ENCODE peak calls at places on chromosomes 11 and 22, in nine cellular contexts. A, E, Z, H, V, X, R, C and P are unnamed samples.

GRCh38 chr11:75082601-75083216 is 14.0 kb downstream of the OR2AT4 start:
- DNase-seq in X (no peak), A (no peak), E (no peak), H (no peak), R (no peak), C (no peak), Z (no peak), V (no peak), P (no peak)

GRCh38 chr11:132895340-132895739 is 637.0 kb downstream of the OPCML start:
- DNase-seq in C (no peak), A (no peak), E (no peak), Z (no peak), H (no peak), R (peak), V (no peak), X (no peak), P (no peak)

GRCh38 chr11:2202071-2202899 is 30.7 kb upstream of the TH start:
- DNase-seq in X (peak), E (no peak), V (peak), Z (no peak), C (no peak), A (no peak), R (no peak), H (no peak), P (no peak)

GRCh38 chr11:61949169-61950034 is 749 bp upstream of the BEST1 start:
- DNase-seq in H (peak), E (no peak), R (peak), C (peak), Z (peak), V (peak), X (no peak), A (peak), P (peak)

GRCh38 chr11:93476796-93477195 is 66.4 kb downstream of the SMCO4 start:
- DNase-seq in C (no peak), X (no peak), E (no peak), Z (no peak), V (no peak), A (no peak), R (peak), H (no peak), P (no peak)

GRCh38 chr11:108958446-108959123 is 293.7 kb downstream of the DDX10 start:
- DNase-seq in V (no peak), H (no peak), X (no peak), A (no peak), R (peak), Z (no peak), E (no peak), C (no peak), P (no peak)

GRCh38 chr11:69149646-69150045 is 6.1 kb upstream of the SMIM38 start:
- DNase-seq in C (peak), V (no peak), Z (no peak), R (no peak), E (no peak), H (no peak), X (no peak), A (no peak), P (no peak)

GRCh38 chr11:13339196-13340153 is 61.9 kb downstream of the BMAL1 start:
- DNase-seq in Z (peak), V (no peak), R (peak), E (peak), C (no peak), X (no peak), H (no peak), A (no peak), P (no peak)

GRCh38 chr11:75810637-75811383 is 4.2 kb upstream of the UVRAG start:
- DNase-seq in V (no peak), R (no peak), C (no peak), X (no peak), H (no peak), E (no peak), Z (no peak), A (no peak), P (no peak)

GRCh38 chr11:70139785-70140410 is 61.8 kb downstream of the ANO1 start:
- DNase-seq in X (peak), H (no peak), C (no peak), A (no peak), R (no peak), V (no peak), Z (no peak), E (no peak), P (no peak)

GRCh38 chr22:23213031-23213555 is 32.8 kb downstream of the BCR start:
- DNase-seq in V (no peak), Z (no peak), R (no peak), H (no peak), X (no peak), C (no peak), E (no peak), A (no peak), P (no peak)

GRCh38 chr11:2526808-2527381 is 82.1 kb downstream of the KCNQ1 start:
- DNase-seq in X (peak), R (no peak), V (peak), A (peak), C (peak), Z (peak), E (peak), H (peak), P (no peak)

GRCh38 chr22:48753752-48754517 is 1073.7 kb downstream of the BRD1 start:
- DNase-seq in Z (no peak), C (no peak), X (peak), V (no peak), H (no peak), E (peak), A (no peak), R (no peak), P (no peak)

GRCh38 chr11:103491777-103492176 is 382.6 kb downstream of the DYNC2H1 start:
- DNase-seq in R (no peak), C (no peak), Z (no peak), H (no peak), V (no peak), A (no peak), X (no peak), E (no peak), P (no peak)

GRCh38 chr11:13294771-13295579 is 17.4 kb downstream of the BMAL1 start:
- DNase-seq in C (no peak), R (no peak), X (no peak), E (no peak), A (no peak), Z (no peak), H (no peak), V (no peak), P (no peak)

GRCh38 chr22:37904572-37905533 is 1.2 kb upstream of the MICALL1 start:
- DNase-seq in C (no peak), R (peak), X (peak), Z (peak), H (peak), E (peak), A (peak), V (no peak), P (peak)

GRCh38 chr22:27372969-27373670 is 428.4 kb downstream of the MN1 start:
- DNase-seq in R (no peak), X (peak), H (no peak), C (no peak), V (peak), E (no peak), A (no peak), Z (no peak), P (no peak)

GRCh38 chr11:17604201-17604912 is 57.3 kb downstream of the OTOG start:
- DNase-seq in Z (no peak), V (no peak), C (no peak), A (no peak), E (no peak), X (peak), H (no peak), R (no peak), P (no peak)

GRCh38 chr11:6196396-6196795 is 2.6 kb upstream of the OR52W1 start:
- DNase-seq in V (no peak), C (no peak), A (no peak), H (no peak), R (no peak), Z (no peak), X (no peak), E (no peak), P (no peak)

GRCh38 chr11:90220391-90220790 is 2.5 kb downstream of the CHORDC1 start:
- DNase-seq in R (peak), E (no peak), V (no peak), C (no peak), X (no peak), H (no peak), Z (no peak), A (no peak), P (no peak)

GRCh38 chr11:69115586-69116560 is 39.9 kb upstream of the SMIM38 start:
- DNase-seq in V (peak), H (peak), A (peak), X (peak), Z (no peak), C (no peak), R (no peak), E (peak), P (no peak)

GRCh38 chr11:111426615-111427014 is 47.5 kb upstream of the POU2AF1 start:
- DNase-seq in E (no peak), H (peak), A (no peak), R (no peak), X (no peak), Z (no peak), V (no peak), C (no peak), P (no peak)

GRCh38 chr11:34641981-34642380 is 21.1 kb downstream of the EHF start:
- DNase-seq in V (peak), Z (no peak), C (no peak), H (no peak), E (no peak), R (no peak), A (no peak), X (no peak), P (no peak)

GRCh38 chr11:67505605-67506396 is 638 bp upstream of the PITPNM1 start:
- DNase-seq in A (peak), V (peak), X (peak), E (peak), R (peak), C (peak), Z (peak), H (peak), P (peak)

GRCh38 chr22:25749420-25750169 is 7.6 kb downstream of the MYO18B start:
- DNase-seq in X (no peak), E (no peak), H (no peak), Z (no peak), V (no peak), C (no peak), R (no peak), A (peak), P (no peak)
- TF ChIP-seq POLR2A in X (no peak), E (no peak), H (no peak), Z (no peak), V (no peak), C (no peak), R (no peak), A (peak), P (no peak)

GRCh38 chr11:64876835-64877341 is 1.5 kb downstream of the EHD1 start:
- DNase-seq in A (peak), Z (no peak), C (no peak), V (peak), R (peak), H (no peak), X (peak), E (no peak), P (no peak)
- TF ChIP-seq POLR2A in A (no peak), Z (no peak), C (no peak), V (no peak), R (no peak), H (no peak), X (no peak), E (no peak), P (no peak)

GRCh38 chr11:73397468-73398131 is 21.4 kb downstream of the RELT start:
- DNase-seq in R (no peak), Z (no peak), V (no peak), A (no peak), X (no peak), C (peak), E (no peak), H (no peak), P (no peak)
- TF ChIP-seq POLR2A in R (no peak), Z (no peak), V (no peak), A (no peak), X (no peak), C (no peak), E (no peak), H (no peak), P (no peak)

GRCh38 chr22:22161924-22162851 is 82.4 kb upstream of the VPREB1 start:
- DNase-seq in Z (no peak), C (no peak), E (no peak), R (no peak), H (no peak), V (no peak), A (no peak), X (no peak), P (no peak)
- TF ChIP-seq POLR2A in Z (no peak), C (no peak), E (no peak), R (no peak), H (no peak), V (no peak), A (no peak), X (no peak), P (no peak)